ENCODE peak calls at places on chromosomes 3 and 15, in ten cellular contexts. Y, N, R, J, L, I, U, P, H and C are unnamed samples.
A peak's percentile ranks its signal among the peaks of the same experiment; 100 is the strongest.

GRCh38 chr3:165744025-165744424 is 93.2 kb downstream of the BCHE start:
- DNase-seq in Y (no peak), U (no peak), H (no peak), N (no peak), J (no peak), P (no peak), L (no peak), R (no peak), I (no peak), C (no peak)

GRCh38 chr15:47466357-47466756 is 250.9 kb upstream of the SEMA6D start:
- DNase-seq in L (peak; percentile 64), H (no peak), Y (peak; percentile 41), P (no peak), N (no peak), U (peak; percentile 27), I (no peak), J (no peak), R (no peak), C (peak; percentile 77)

GRCh38 chr3:14505001-14505802 is 34.9 kb downstream of the GRIP2 start:
- DNase-seq in H (no peak), J (no peak), N (peak; percentile 3), I (peak; percentile 39), L (no peak), P (no peak), U (no peak), Y (no peak), R (peak; percentile 40), C (no peak)

GRCh38 chr15:88688394-88688933 is 49.6 kb downstream of the ISG20 start:
- DNase-seq in P (no peak), H (no peak), N (no peak), U (no peak), R (no peak), L (no peak), J (no peak), I (no peak), Y (no peak), C (no peak)

GRCh38 chr15:48168626-48169025 is 9.5 kb downstream of the MYEF2 start:
- DNase-seq in N (no peak), U (no peak), H (no peak), I (no peak), R (no peak), J (no peak), P (no peak), Y (no peak), L (no peak), C (no peak)

GRCh38 chr3:60316121-60316783 is 935.0 kb downstream of the FHIT start:
- DNase-seq in I (no peak), N (no peak), P (no peak), H (no peak), J (no peak), U (no peak), L (peak; percentile 95), R (no peak), Y (peak; percentile 85), C (no peak)

GRCh38 chr3:172630316-172630715 is 80.6 kb downstream of the NCEH1 start:
- DNase-seq in H (no peak), U (no peak), J (no peak), N (no peak), Y (peak; percentile 35), R (no peak), L (peak; percentile 24), P (no peak), I (no peak), C (no peak)

GRCh38 chr3:187237741-187238140 is 40.5 kb downstream of the RTP1 start:
- DNase-seq in J (no peak), I (no peak), U (no peak), H (no peak), P (no peak), L (no peak), N (no peak), R (no peak), Y (peak; percentile 6), C (no peak)

GRCh38 chr3:180855364-180855763 is 57.1 kb upstream of the FXR1 start:
- DNase-seq in P (no peak), J (no peak), L (no peak), I (no peak), U (no peak), R (no peak), H (no peak), Y (peak; percentile 22), N (no peak), C (no peak)

DNA sequence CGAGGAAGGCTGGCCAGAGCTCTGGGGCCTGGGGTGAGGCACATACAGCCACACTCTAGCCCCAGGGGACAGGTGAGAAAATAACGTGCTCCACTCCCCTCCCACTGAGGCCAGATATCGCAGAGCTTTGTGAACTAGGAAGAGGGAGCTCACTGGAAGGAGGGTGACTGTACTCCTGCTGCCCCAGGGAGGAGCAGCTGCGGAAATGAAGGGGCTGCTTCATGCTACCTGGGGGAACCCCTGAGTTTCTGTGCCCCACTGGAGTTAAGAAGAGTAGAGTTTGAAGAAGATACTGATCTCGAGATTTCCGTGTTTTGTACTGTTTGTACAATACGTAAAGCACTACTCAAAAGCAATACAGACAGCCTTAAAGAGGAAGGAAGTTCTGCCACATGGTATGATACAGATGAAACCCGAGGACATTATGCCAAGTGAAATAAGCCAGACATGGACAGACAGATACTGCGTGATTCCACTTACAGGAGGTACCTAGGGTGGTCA is 44.6 kb downstream of the CMTM6 start:
- DNase-seq in L (no peak), P (peak; percentile 56), U (no peak), J (no peak), Y (no peak), N (no peak), R (no peak), I (no peak), H (no peak), C (no peak)
- H3K27ac ChIP-seq in L (no peak overlapping the region), P (no peak overlapping the region), U (no peak overlapping the region), J (peak overlapping the region; percentile 74), Y (no peak overlapping the region), N (peak overlapping the region; percentile 8), R (peak overlapping the region; percentile 65), I (no peak overlapping the region), H (peak overlapping the region; percentile 83), C (no peak overlapping the region)

GRCh38 chr15:57591237-57591821 is 375 bp upstream of the MYZAP start:
- DNase-seq in R (no peak), J (no peak), L (no peak), H (no peak), U (no peak), Y (no peak), N (no peak), P (no peak), I (no peak), C (no peak)
- H3K27ac ChIP-seq in R (peak overlapping the region; percentile 88), J (peak overlapping the region; percentile 77), L (no peak overlapping the region), H (no peak overlapping the region), U (no peak overlapping the region), Y (no peak overlapping the region), N (peak overlapping the region; percentile 90), P (peak overlapping the region; percentile 91), I (no peak overlapping the region), C (peak overlapping the region; percentile 73)

GRCh38 chr3:77687545-77687944 is 647.6 kb downstream of the ROBO2 start:
- DNase-seq in H (no peak), J (no peak), R (no peak), P (no peak), L (no peak), N (no peak), U (no peak), I (no peak), Y (no peak), C (no peak)
- H3K27ac ChIP-seq in H (no peak overlapping the region), J (no peak overlapping the region), R (no peak overlapping the region), P (no peak overlapping the region), L (no peak overlapping the region), N (no peak overlapping the region), U (no peak overlapping the region), I (no peak overlapping the region), Y (no peak overlapping the region), C (no peak overlapping the region)

GRCh38 chr3:182487048-182487447 is 306.3 kb upstream of the ATP11B start:
- DNase-seq in U (no peak), N (no peak), Y (no peak), I (no peak), H (no peak), R (no peak), J (no peak), P (no peak), L (no peak), C (no peak)
- H3K27ac ChIP-seq in U (no peak overlapping the region), N (no peak overlapping the region), Y (no peak overlapping the region), I (no peak overlapping the region), H (no peak overlapping the region), R (no peak overlapping the region), J (no peak overlapping the region), P (no peak overlapping the region), L (no peak overlapping the region), C (no peak overlapping the region)

GRCh38 chr15:75153084-75153483 is 48.6 kb upstream of the C15orf39 start:
- DNase-seq in J (no peak), L (peak; percentile 31), I (no peak), N (no peak), P (no peak), Y (peak; percentile 39), H (no peak), U (peak; percentile 28), R (no peak), C (no peak)
- H3K27ac ChIP-seq in J (no peak overlapping the region), L (no peak overlapping the region), I (no peak overlapping the region), N (no peak overlapping the region), P (no peak overlapping the region), Y (no peak overlapping the region), H (no peak overlapping the region), U (no peak overlapping the region), R (no peak overlapping the region), C (no peak overlapping the region)

DNA sequence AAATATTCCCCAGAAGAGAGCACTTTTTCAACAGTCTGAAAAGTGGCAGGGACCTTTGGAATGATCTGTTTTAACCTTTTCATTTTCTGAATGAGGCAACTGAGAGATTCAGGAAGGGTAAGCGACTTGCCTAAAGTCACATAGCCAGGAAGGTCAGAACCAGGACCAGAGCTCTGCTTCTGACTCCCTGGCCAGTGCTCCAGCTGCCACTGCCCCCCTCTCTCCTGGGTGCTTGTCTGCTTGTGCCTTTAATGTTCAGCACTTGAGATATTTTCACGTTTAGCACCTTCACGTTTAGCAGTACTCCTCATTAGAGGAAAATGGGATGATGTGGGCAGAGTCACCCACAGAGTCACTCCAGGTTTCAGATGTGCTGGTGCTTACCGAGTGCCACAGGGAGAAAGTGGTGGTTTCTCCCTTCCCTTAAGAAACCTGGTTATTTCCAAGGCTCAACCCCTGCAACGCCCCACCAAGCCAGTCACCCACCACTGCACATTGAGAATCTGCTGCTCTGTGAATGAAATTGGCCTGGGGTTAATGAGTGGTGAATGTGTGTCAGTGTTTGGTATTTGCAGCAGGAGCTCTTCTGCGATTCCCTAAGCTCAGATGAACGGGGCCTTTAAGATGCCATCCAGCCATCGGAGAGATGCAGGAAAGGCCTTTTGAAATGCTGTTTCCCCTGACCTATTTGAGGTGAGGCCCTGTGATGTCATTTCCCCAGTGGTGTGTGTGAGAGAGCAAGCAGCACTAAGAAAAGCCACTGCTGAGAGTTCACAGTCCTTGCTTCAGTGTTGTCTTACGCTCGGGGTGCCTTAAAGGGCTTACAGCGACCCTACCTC is 68.6 kb downstream of the SMAD3 start:
- DNase-seq in Y (peak; percentile 57), R (no peak), I (no peak), P (no peak), H (no peak), N (no peak), L (no peak), U (peak; percentile 69), J (no peak), C (no peak)
- H3K27ac ChIP-seq in Y (peak overlapping the region; percentile 54), R (peak overlapping the region; percentile 82), I (peak overlapping the region; percentile 72), P (peak overlapping the region; percentile 69), H (peak overlapping the region; percentile 74), N (peak overlapping the region; percentile 82), L (peak overlapping the region; percentile 88), U (peak overlapping the region; percentile 100), J (peak overlapping the region; percentile 79), C (peak overlapping the region; percentile 62)